ENCODE peak calls at places on chromosomes 12 and 14, in ten cellular contexts. K is ELF-1; D is pons; O is HFFc6; E is NCI-H1417; C is neural crest cell; Q is NT2/D1; Y is left ventricle myocardium inferior; Z is stimulated activated CD4-positive, alpha-beta T cell treated with anti-CD3 and anti-CD28 coated beads, Interleukin-15, amount 100 ng/mL, for 24 hours; F is A549. X is an unnamed sample.

GRCh38 chr12:42798811-42799438 is 209.4 kb upstream of the PRICKLE1 start:
- DNase-seq in K (no peak), D (no peak), O (peak; percentile 25), E (no peak), C (no peak), Q (no peak), Y (no peak), Z (no peak), F (no peak), X (no peak)

GRCh38 chr12:795305-795704 is 42.9 kb downstream of the WNK1 start:
- DNase-seq in K (no peak), D (no peak), O (no peak), E (no peak), C (no peak), Q (no peak), Y (no peak), Z (peak; percentile 84), F (no peak), X (no peak)

GRCh38 chr12:51521554-51522276 is 69.3 kb upstream of the SCN8A start:
- DNase-seq in K (no peak), D (no peak), O (no peak), E (no peak), C (no peak), Q (no peak), Y (no peak), Z (no peak), F (no peak), X (peak; percentile 22)

GRCh38 chr12:95548056-95548538 is 3.2 kb downstream of the USP44 start:
- DNase-seq in K (peak; percentile 74), D (no peak), O (no peak), E (peak; percentile 72), C (peak; percentile 30), Q (no peak), Y (peak; percentile 18), Z (peak; percentile 58), F (no peak), X (peak; percentile 65)

GRCh38 chr14:95850429-95850828 is 26.2 kb upstream of the TUNAR start:
- DNase-seq in K (no peak), D (no peak), O (no peak), E (no peak), C (no peak), Q (no peak), Y (no peak), Z (no peak), F (no peak), X (no peak)

GRCh38 chr14:68749487-68750475 is 43.1 kb downstream of the ZFP36L1 start:
- DNase-seq in K (peak; percentile 14), D (no peak), O (no peak), E (no peak), C (no peak), Q (no peak), Y (no peak), Z (no peak), F (no peak), X (no peak)

GRCh38 chr12:55659486-55660385 is 23.0 kb downstream of the OR10P1 start:
- DNase-seq in K (peak; percentile 30), D (peak; percentile 40), O (no peak), E (peak; percentile 44), C (no peak), Q (no peak), Y (peak; percentile 48), Z (no peak), F (peak; percentile 47), X (peak; percentile 32)

GRCh38 chr12:21934173-21934572 is 7.1 kb downstream of the ABCC9 start:
- DNase-seq in K (no peak), D (no peak), O (no peak), E (no peak), C (no peak), Q (no peak), Y (no peak), Z (no peak), F (no peak), X (no peak)

GRCh38 chr12:132664206-132665148 is 22.7 kb downstream of the POLE start:
- DNase-seq in K (no peak), D (no peak), O (no peak), E (no peak), C (no peak), Q (no peak), Y (no peak), Z (no peak), F (no peak), X (no peak)

GRCh38 chr12:29088611-29089219 is 60.4 kb upstream of the FAR2 start:
- DNase-seq in K (no peak), D (no peak), O (no peak), E (no peak), C (no peak), Q (no peak), Y (no peak), Z (no peak), F (peak; percentile 4), X (no peak)

GRCh38 chr12:3030821-3031415 is 46.3 kb upstream of the TSPAN9 start:
- DNase-seq in K (no peak), D (no peak), O (no peak), E (no peak), C (no peak), Q (no peak), Y (no peak), Z (no peak), F (no peak), X (no peak)

GRCh38 chr12:65631621-65632111 is 192.6 kb upstream of the HMGA2 start:
- DNase-seq in K (no peak), D (peak; percentile 44), O (peak; percentile 100), E (no peak), C (no peak), Q (no peak), Y (no peak), Z (no peak), F (peak; percentile 95), X (no peak)

GRCh38 chr12:61879229-61879628 is 381.0 kb upstream of the USP15 start:
- DNase-seq in K (no peak), D (no peak), O (no peak), E (no peak), C (no peak), Q (no peak), Y (no peak), Z (no peak), F (no peak), X (no peak)

GRCh38 chr12:46617167-46617566 is 208.6 kb downstream of the SLC38A4 start:
- DNase-seq in K (no peak), D (no peak), O (peak; percentile 69), E (no peak), C (no peak), Q (no peak), Y (no peak), Z (no peak), F (no peak), X (no peak)

GRCh38 chr12:85275359-85275758 is 4.7 kb upstream of the ALX1 start:
- DNase-seq in K (no peak), D (no peak), O (no peak), E (no peak), C (no peak), Q (no peak), Y (no peak), Z (no peak), F (peak; percentile 38), X (no peak)

GRCh38 chr12:53105712-53106439 is 2.6 kb downstream of the SOAT2 start:
- DNase-seq in K (no peak), D (no peak), O (no peak), E (no peak), C (no peak), Q (no peak), Y (no peak), Z (no peak), F (no peak), X (no peak)

GRCh38 chr12:54147186-54147585 is 41.6 kb downstream of the SMUG1 start:
- DNase-seq in K (no peak), D (no peak), O (no peak), E (no peak), C (no peak), Q (no peak), Y (no peak), Z (peak; percentile 11), F (no peak), X (peak; percentile 59)

GRCh38 chr14:33916663-33917565 is 34.0 kb downstream of the EGLN3 start:
- DNase-seq in K (no peak), D (peak; percentile 49), O (no peak), E (no peak), C (no peak), Q (no peak), Y (no peak), Z (no peak), F (peak; percentile 51), X (peak; percentile 79)

GRCh38 chr14:30242742-30243141 is 315.1 kb upstream of the PRKD1 start:
- DNase-seq in K (no peak), D (no peak), O (no peak), E (peak; percentile 58), C (no peak), Q (no peak), Y (no peak), Z (no peak), F (no peak), X (no peak)

GRCh38 chr12:21776242-21776641 is 1.7 kb upstream of the KCNJ8 start:
- DNase-seq in K (no peak), D (no peak), O (no peak), E (no peak), C (no peak), Q (no peak), Y (peak; percentile 25), Z (no peak), F (no peak), X (no peak)

GRCh38 chr12:44709166-44709565 is 166.9 kb downstream of the NELL2 start:
- DNase-seq in K (no peak), D (no peak), O (no peak), E (no peak), C (no peak), Q (no peak), Y (no peak), Z (no peak), F (no peak), X (no peak)

GRCh38 chr12:124480469-124481256 is 86.7 kb downstream of the NCOR2 start:
- DNase-seq in K (no peak), D (no peak), O (peak; percentile 86), E (peak; percentile 72), C (no peak), Q (no peak), Y (peak; percentile 56), Z (peak; percentile 70), F (peak; percentile 60), X (no peak)

GRCh38 chr12:19382111-19382526 is 57.2 kb upstream of the AEBP2 start:
- DNase-seq in K (peak; percentile 51), D (no peak), O (peak; percentile 60), E (no peak), C (no peak), Q (peak; percentile 65), Y (no peak), Z (peak; percentile 60), F (peak; percentile 88), X (no peak)

GRCh38 chr14:24428628-24429394 is 657 bp downstream of the CBLN3 start:
- DNase-seq in K (no peak), D (no peak), O (no peak), E (no peak), C (no peak), Q (no peak), Y (no peak), Z (peak; percentile 6), F (no peak), X (peak; percentile 93)

GRCh38 chr12:116559330-116560080 is at the start of gene MAP1LC3B2:
- DNase-seq in K (peak; percentile 47), D (peak; percentile 86), O (no peak), E (no peak), C (peak; percentile 12), Q (no peak), Y (peak; percentile 45), Z (peak; percentile 79), F (peak; percentile 60), X (no peak)

GRCh38 chr12:51632598-51632997 is 41.6 kb downstream of the SCN8A start:
- DNase-seq in K (no peak), D (no peak), O (no peak), E (no peak), C (no peak), Q (no peak), Y (no peak), Z (no peak), F (no peak), X (peak; percentile 59)

GRCh38 chr14:49306152-49306751 is 279.9 kb downstream of the RPS29 start:
- DNase-seq in K (peak; percentile 1), D (peak; percentile 12), O (peak; percentile 17), E (no peak), C (no peak), Q (no peak), Y (no peak), Z (no peak), F (peak; percentile 6), X (peak; percentile 13)

GRCh38 chr12:85466906-85467305 is 186.9 kb downstream of the ALX1 start:
- DNase-seq in K (no peak), D (no peak), O (no peak), E (no peak), C (no peak), Q (no peak), Y (no peak), Z (no peak), F (no peak), X (no peak)